ENCODE peak calls at places on chromosomes 12 and 14, in nine cellular contexts. I is cardiac fibroblast, U is heart left ventricle, P is glutamatergic neuron, H is D721Med, N is upper lobe of right lung, Q is transverse colon, B is AG10803, K is A549. L is an unnamed sample.

GRCh38 chr12:26369588-26369987 is 174.2 kb downstream of the SSPN start:
- DNase-seq in I (peak; percentile 89), U (no peak), P (no peak), H (no peak), N (no peak), Q (no peak), B (peak; percentile 75), K (peak; percentile 30), L (no peak)

GRCh38 chr14:61547186-61548121 is 147.9 kb upstream of the HIF1A start:
- DNase-seq in I (peak; percentile 93), U (no peak), P (no peak), H (no peak), N (no peak), Q (no peak), B (peak; percentile 91), K (peak; percentile 74), L (no peak)

GRCh38 chr12:47270782-47271664 is 191.3 kb upstream of the AMIGO2 start:
- DNase-seq in I (peak; percentile 91), U (no peak), P (no peak), H (no peak), N (no peak), Q (no peak), B (peak; percentile 91), K (peak; percentile 98), L (no peak)

GRCh38 chr14:88437659-88438058 is 52.2 kb downstream of the SPATA7 start:
- DNase-seq in I (peak; percentile 16), U (no peak), P (no peak), H (no peak), N (no peak), Q (no peak), B (no peak), K (no peak), L (no peak)

GRCh38 chr14:100365741-100366140 is 42.6 kb downstream of the SLC25A47 start:
- DNase-seq in I (no peak), U (no peak), P (no peak), H (no peak), N (no peak), Q (no peak), B (no peak), K (no peak), L (no peak)

GRCh38 chr12:7907009-7907408 is 29.0 kb downstream of the SLC2A3 start:
- DNase-seq in I (peak; percentile 66), U (no peak), P (peak; percentile 40), H (no peak), N (no peak), Q (peak; percentile 33), B (peak; percentile 41), K (peak; percentile 93), L (peak; percentile 96)

GRCh38 chr12:96720363-96720705 is 186.7 kb upstream of the NEDD1 start:
- DNase-seq in I (no peak), U (no peak), P (peak; percentile 22), H (no peak), N (no peak), Q (peak; percentile 8), B (no peak), K (peak; percentile 27), L (peak; percentile 74)

GRCh38 chr12:6627598-6627997 is 8.2 kb downstream of the LPAR5 start:
- DNase-seq in I (no peak), U (no peak), P (no peak), H (no peak), N (no peak), Q (no peak), B (no peak), K (no peak), L (peak; percentile 51)

GRCh38 chr14:33483110-33483509 is 467.8 kb downstream of the EGLN3 start:
- DNase-seq in I (no peak), U (no peak), P (no peak), H (no peak), N (no peak), Q (no peak), B (no peak), K (no peak), L (no peak)

GRCh38 chr12:118360785-118361404 is 11.8 kb downstream of the TAOK3 start:
- DNase-seq in I (peak; percentile 82), U (no peak), P (no peak), H (no peak), N (no peak), Q (no peak), B (peak; percentile 41), K (peak; percentile 26), L (no peak)

GRCh38 chr14:100476012-100476822 is 111.0 kb downstream of the BEGAIN start:
- DNase-seq in I (peak; percentile 47), U (no peak), P (no peak), H (no peak), N (no peak), Q (peak; percentile 42), B (peak; percentile 94), K (peak; percentile 91), L (peak; percentile 68)

DNA sequence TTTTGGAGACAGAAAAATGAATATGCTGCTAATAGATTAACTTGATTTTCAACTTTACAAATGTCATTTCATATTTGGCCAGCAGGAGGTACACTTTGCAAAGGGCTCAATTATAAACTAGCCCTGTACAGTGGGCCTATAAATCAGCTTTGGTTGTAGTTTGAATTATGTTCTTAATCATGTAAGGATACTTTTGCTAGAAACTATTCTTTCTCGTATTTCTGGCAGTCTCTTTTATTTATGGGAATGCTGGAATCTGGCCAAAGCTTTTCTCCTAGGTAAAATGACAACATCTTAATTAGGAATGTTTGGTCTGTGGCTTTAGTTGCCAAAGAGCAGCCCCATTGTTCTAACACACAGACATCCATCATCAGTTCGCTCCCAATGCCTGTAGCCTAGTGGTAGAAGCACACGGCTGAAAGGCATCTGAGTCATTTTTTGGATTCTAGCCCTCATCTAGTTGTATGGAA is 1322.3 kb upstream of the SEL1L start:
- DNase-seq in I (peak; percentile 3), U (no peak), P (no peak), H (no peak), N (no peak), Q (no peak), B (peak; percentile 6), K (no peak), L (no peak)
- TF ChIP-seq CTCF in I (no peak), U (peak; percentile 31), P (peak; percentile 88), H (peak; percentile 59), N (peak; percentile 34), Q (no peak), B (peak; percentile 18), K (no peak), L (peak; percentile 82)

GRCh38 chr14:104724981-104725771 is 1.1 kb downstream of the ADSS1 start:
- DNase-seq in I (peak; percentile 47), U (peak; percentile 65), P (peak; percentile 60), H (no peak), N (no peak), Q (peak; percentile 37), B (no peak), K (peak; percentile 68), L (peak; percentile 89)
- TF ChIP-seq CTCF in I (peak; percentile 51), U (peak; percentile 32), P (no peak), H (peak; percentile 7), N (no peak), Q (no peak), B (peak; percentile 38), K (peak; percentile 34), L (peak; percentile 70)

GRCh38 chr14:50099335-50099734 is 17.0 kb downstream of the VCPKMT start:
- DNase-seq in I (no peak), U (no peak), P (no peak), H (no peak), N (no peak), Q (peak; percentile 31), B (no peak), K (no peak), L (no peak)
- TF ChIP-seq CTCF in I (no peak), U (no peak), P (no peak), H (no peak), N (no peak), Q (no peak), B (no peak), K (no peak), L (no peak)

DNA sequence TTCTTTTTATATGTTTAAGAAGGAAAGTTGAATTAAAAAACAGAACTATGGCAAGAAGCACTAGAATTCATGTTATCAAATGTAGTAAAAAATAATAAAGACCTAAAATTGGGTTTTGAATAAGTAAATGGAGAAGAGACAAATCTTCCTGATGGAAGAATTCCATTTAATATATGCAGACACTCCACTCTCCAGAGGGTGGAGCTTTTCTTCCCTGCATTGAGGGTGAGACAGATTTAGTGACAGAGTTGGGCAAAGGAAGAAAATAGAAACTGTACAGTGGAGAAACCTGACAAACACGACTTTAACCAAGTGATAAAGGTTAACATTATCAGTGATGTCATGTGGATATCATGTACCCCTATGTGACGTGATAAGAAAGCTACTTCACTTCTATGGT is 217.6 kb downstream of the PRKD1 start:
- DNase-seq in I (peak; percentile 37), U (no peak), P (no peak), H (no peak), N (no peak), Q (no peak), B (peak; percentile 3), K (no peak), L (no peak)
- TF ChIP-seq CTCF in I (peak; percentile 41), U (peak; percentile 29), P (no peak), H (peak; percentile 19), N (peak; percentile 7), Q (no peak), B (peak; percentile 36), K (no peak), L (peak; percentile 52)

DNA sequence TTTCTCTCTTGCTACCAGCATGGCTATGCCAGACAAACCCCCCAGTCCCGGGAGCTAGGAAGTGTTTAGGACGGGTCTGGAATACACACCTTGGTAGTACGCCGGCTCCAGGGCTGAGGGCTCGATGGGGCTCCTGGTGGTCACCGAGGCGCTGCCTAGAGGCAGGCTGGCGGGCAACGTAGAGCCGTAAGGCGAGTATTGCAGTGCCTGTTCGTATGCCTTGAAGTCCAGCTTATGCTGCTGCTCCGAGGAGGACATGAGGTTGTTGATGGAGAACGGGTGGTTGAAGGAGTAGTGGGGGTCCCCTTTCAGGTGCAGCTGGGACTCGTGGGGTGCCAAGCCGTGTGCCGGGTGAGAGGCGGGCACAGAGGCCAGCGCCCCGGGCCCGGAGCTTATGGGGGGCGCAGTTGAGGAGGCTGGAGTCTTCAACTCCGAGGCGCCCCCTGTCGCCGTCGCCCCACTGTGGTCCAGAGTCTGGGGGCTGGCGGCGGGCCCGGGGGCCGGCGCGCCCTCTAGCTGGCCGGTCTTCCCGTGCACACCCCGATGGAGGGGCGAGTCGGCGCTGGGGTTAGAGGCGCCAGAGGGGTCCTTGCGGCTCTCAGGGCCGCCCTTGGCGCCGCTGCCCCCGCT is 3.6 kb downstream of the FOXA1 start:
- DNase-seq in I (no peak), U (no peak), P (peak; percentile 64), H (no peak), N (peak; percentile 81), Q (peak; percentile 51), B (no peak), K (peak; percentile 80), L (peak; percentile 93)
- TF ChIP-seq CTCF in I (no peak), U (no peak), P (no peak), H (no peak), N (no peak), Q (no peak), B (no peak), K (peak; percentile 74), L (peak; percentile 80)

GRCh38 chr12:104358353-104359003 is 54.9 kb downstream of the EID3 start:
- DNase-seq in I (peak; percentile 68), U (peak; percentile 55), P (peak; percentile 48), H (peak; percentile 38), N (peak; percentile 77), Q (peak; percentile 69), B (no peak), K (peak; percentile 82), L (peak; percentile 91)
- TF ChIP-seq CTCF in I (peak; percentile 93), U (peak; percentile 78), P (peak; percentile 79), H (peak; percentile 84), N (peak; percentile 89), Q (peak; percentile 91), B (peak; percentile 78), K (peak; percentile 48), L (peak; percentile 87)